ENCODE peak calls at places on chromosome 18, in seven cellular contexts. F, K, X, E, J, D and V are unnamed samples.

GRCh38 chr18:70452501-70452900 is 163.7 kb downstream of the SOCS6 start:
- DNase-seq in D (no peak), X (no peak), J (no peak), E (no peak), K (no peak), F (no peak), V (no peak)

GRCh38 chr18:22572321-22572720 is 154.6 kb upstream of the CTAGE1 start:
- DNase-seq in D (no peak), K (no peak), X (no peak), F (no peak), E (no peak), J (no peak), V (no peak)

GRCh38 chr18:79558196-79559120 is 121.1 kb upstream of the CTDP1 start:
- DNase-seq in D (no peak), F (no peak), X (peak), J (no peak), E (no peak), K (no peak), V (no peak)

GRCh38 chr18:77033575-77033974 is 99.0 kb downstream of the MBP start:
- DNase-seq in D (no peak), X (no peak), F (no peak), K (no peak), E (no peak), J (no peak), V (no peak)

GRCh38 chr18:28175047-28175929 is 1.6 kb downstream of the CDH2 start:
- DNase-seq in F (no peak), J (no peak), K (no peak), D (no peak), X (no peak), E (no peak), V (no peak)

GRCh38 chr18:72871091-72871490 is 3.3 kb upstream of the NETO1 start:
- DNase-seq in X (no peak), J (no peak), K (no peak), E (no peak), D (no peak), F (no peak), V (no peak)

GRCh38 chr18:46497129-46497528 is 159.9 kb downstream of the LOXHD1 start:
- DNase-seq in K (no peak), D (no peak), E (peak), X (no peak), F (no peak), J (no peak), V (no peak)

GRCh38 chr18:58618822-58619553 is 9.9 kb downstream of the ALPK2 start:
- DNase-seq in J (no peak), D (no peak), X (no peak), K (no peak), E (no peak), F (no peak), V (no peak)

GRCh38 chr18:57436193-57436964 is 1.2 kb downstream of the ONECUT2 start:
- DNase-seq in X (no peak), F (peak), D (no peak), E (no peak), K (no peak), J (no peak), V (no peak)

GRCh38 chr18:74493689-74494088 is 2.5 kb upstream of the CNDP2 start:
- DNase-seq in X (no peak), K (no peak), E (no peak), J (no peak), D (peak), F (peak), V (peak)

GRCh38 chr18:68316636-68317035 is 398.3 kb downstream of the TMX3 start:
- DNase-seq in E (no peak), D (no peak), F (no peak), K (no peak), X (no peak), J (no peak), V (no peak)

GRCh38 chr18:73908323-73908722 is 239.3 kb downstream of the FBXO15 start:
- DNase-seq in F (no peak), X (no peak), D (no peak), E (no peak), J (no peak), K (no peak), V (peak)

GRCh38 chr18:51522821-51523220 is 325.3 kb upstream of the MEX3C start:
- DNase-seq in E (no peak), X (no peak), K (no peak), J (no peak), F (no peak), D (no peak), V (no peak)

GRCh38 chr18:40962784-40963183 is 992.2 kb upstream of the PIK3C3 start:
- DNase-seq in K (no peak), D (no peak), F (no peak), E (no peak), J (no peak), X (no peak), V (no peak)

GRCh38 chr18:77733292-77733903 is 483.8 kb downstream of the GALR1 start:
- DNase-seq in J (no peak), E (no peak), X (no peak), K (no peak), F (no peak), D (no peak), V (no peak)

GRCh38 chr18:48161911-48162698 is 231.6 kb upstream of the SMAD2 start:
- DNase-seq in E (no peak), X (no peak), F (peak), J (no peak), K (no peak), D (no peak), V (no peak)

GRCh38 chr18:50898908-50899307 is 20.0 kb downstream of the ME2 start:
- DNase-seq in J (no peak), D (no peak), E (no peak), K (no peak), X (no peak), F (no peak), V (no peak)

GRCh38 chr18:32576296-32576916 is 105.7 kb upstream of the GAREM1 start:
- DNase-seq in K (peak), F (no peak), E (no peak), X (no peak), J (no peak), D (no peak), V (no peak)

GRCh38 chr18:46152436-46152807 is 48.2 kb downstream of the HAUS1 start:
- DNase-seq in K (no peak), F (no peak), J (no peak), X (no peak), D (no peak), E (peak), V (no peak)

GRCh38 chr18:35588995-35589394 is 7.5 kb downstream of the GALNT1 start:
- DNase-seq in J (no peak), F (no peak), X (no peak), K (no peak), E (no peak), D (no peak), V (no peak)

GRCh38 chr18:22314406-22314805 is 103.3 kb downstream of the CTAGE1 start:
- DNase-seq in F (no peak), X (no peak), E (peak), J (no peak), K (no peak), D (no peak), V (no peak)

GRCh38 chr18:37327063-37327577 is 238.5 kb downstream of the CELF4 start:
- DNase-seq in F (no peak), X (no peak), J (no peak), K (no peak), E (no peak), D (no peak), V (no peak)

GRCh38 chr18:11905613-11906012 is 2.5 kb downstream of the MPPE1 start:
- DNase-seq in K (no peak), E (no peak), F (no peak), D (no peak), J (no peak), X (no peak), V (no peak)

GRCh38 chr18:8391068-8391467 is 218.2 kb upstream of the RAB12 start:
- DNase-seq in D (no peak), X (no peak), E (no peak), J (no peak), K (no peak), F (no peak), V (no peak)

GRCh38 chr18:46400449-46400848 is 256.6 kb downstream of the LOXHD1 start:
- DNase-seq in X (no peak), F (no peak), D (no peak), E (no peak), K (no peak), J (no peak), V (no peak)

GRCh38 chr18:36493349-36494281 is 196.1 kb downstream of the FHOD3 start:
- DNase-seq in J (no peak), D (no peak), K (no peak), X (peak), F (peak), E (no peak), V (no peak)

GRCh38 chr18:73774836-73775509 is 372.7 kb downstream of the FBXO15 start:
- DNase-seq in K (peak), F (no peak), J (no peak), E (no peak), X (no peak), D (no peak), V (no peak)

GRCh38 chr18:41513438-41513837 is 441.6 kb upstream of the PIK3C3 start:
- DNase-seq in J (no peak), E (no peak), K (no peak), D (no peak), X (no peak), F (no peak), V (no peak)

GRCh38 chr18:75204262-75204977 is 4.5 kb downstream of the PTGR3 start:
- DNase-seq in J (no peak), F (no peak), K (no peak), X (no peak), E (no peak), D (no peak), V (no peak)

GRCh38 chr18:70299393-70299792 is 10.5 kb downstream of the SOCS6 start:
- DNase-seq in J (no peak), D (no peak), K (no peak), E (no peak), X (no peak), F (no peak), V (no peak)

GRCh38 chr18:75581336-75582121 is 154.0 kb upstream of the SMIM21 start:
- DNase-seq in X (no peak), F (no peak), E (no peak), K (no peak), J (no peak), D (no peak), V (no peak)

GRCh38 chr18:48858676-48859075 is 92.1 kb downstream of the SMAD7 start:
- DNase-seq in D (no peak), E (no peak), X (no peak), J (no peak), F (no peak), K (no peak), V (no peak)

GRCh38 chr18:28582724-28583123 is 405.8 kb upstream of the CDH2 start:
- DNase-seq in F (no peak), E (no peak), K (no peak), D (no peak), X (no peak), J (no peak), V (no peak)

GRCh38 chr18:34707670-34708069 is 2.4 kb upstream of the DTNA start:
- DNase-seq in X (peak), F (peak), E (peak), J (no peak), D (no peak), K (no peak), V (no peak)

GRCh38 chr18:76005632-76006031 is 489.4 kb downstream of the ZNF516 start:
- DNase-seq in J (no peak), D (no peak), X (no peak), E (no peak), F (peak), K (no peak), V (no peak)

GRCh38 chr18:21739604-21740473 is 753 bp upstream of the MIB1 start:
- DNase-seq in D (no peak), K (no peak), F (no peak), X (no peak), J (no peak), E (no peak), V (no peak)